ENCODE peak calls at places on chromosomes 2 and 18, in nine cellular contexts. O is uterus, M is aorta, U is IMR-90, W is spleen, T is A549, D is GM23248, A is body of pancreas, S is fibroblast of lung. N is an unnamed sample. For H3K4me1, the result is how much of the 10 kb centered on the place peaks cover.

GRCh38 chr2:8229546-8229986 is 452.3 kb upstream of the ID2 start:
- DNase-seq in U (peak), D (peak), S (peak), O (peak), M (peak), W (peak), A (peak), T (no peak), N (peak)

GRCh38 chr2:144629937-144630336 is 110.0 kb upstream of the ZEB2 start:
- DNase-seq in S (peak), A (no peak), W (no peak), M (no peak), O (no peak), T (no peak), U (peak), D (peak), N (no peak)

GRCh38 chr2:217058791-217059755 is 199.2 kb upstream of the TNP1 start:
- DNase-seq in T (no peak), D (peak), S (no peak), A (no peak), M (no peak), W (no peak), O (no peak), U (no peak), N (no peak)

GRCh38 chr2:46873632-46874068 is 42.0 kb downstream of the MCFD2 start:
- DNase-seq in D (peak), A (peak), O (peak), T (peak), W (no peak), M (peak), S (peak), U (peak), N (peak)

GRCh38 chr2:239193925-239194687 is 206.7 kb downstream of the HDAC4 start:
- DNase-seq in M (no peak), S (no peak), D (peak), U (no peak), W (no peak), A (peak), O (peak), T (no peak), N (no peak)

GRCh38 chr2:29039718-29040480 is 34.4 kb downstream of the PCARE start:
- DNase-seq in S (no peak), D (no peak), M (no peak), U (no peak), O (no peak), T (no peak), A (no peak), W (no peak), N (no peak)

GRCh38 chr2:143734507-143734906 is 605.3 kb downstream of the ARHGAP15 start:
- DNase-seq in T (no peak), W (no peak), U (no peak), S (no peak), D (no peak), M (no peak), O (no peak), A (no peak), N (no peak)

GRCh38 chr2:160251566-160251965 is 51.5 kb upstream of the ITGB6 start:
- DNase-seq in O (no peak), T (no peak), U (no peak), A (peak), S (no peak), D (no peak), W (no peak), M (no peak), N (no peak)

GRCh38 chr2:28319118-28320008 is 73.3 kb upstream of the FOSL2 start:
- DNase-seq in M (no peak), W (no peak), S (no peak), T (no peak), A (no peak), O (no peak), U (no peak), D (no peak), N (no peak)

GRCh38 chr2:217444932-217445331 is 557.9 kb downstream of the TNS1 start:
- DNase-seq in W (no peak), U (no peak), D (no peak), S (no peak), T (no peak), O (no peak), A (no peak), M (no peak), N (no peak)

GRCh38 chr18:28168725-28169124 is 8.2 kb downstream of the CDH2 start:
- DNase-seq in A (no peak), T (no peak), D (no peak), M (no peak), S (no peak), U (no peak), W (no peak), O (no peak), N (no peak)

GRCh38 chr18:77970814-77971213 is 721.2 kb downstream of the GALR1 start:
- DNase-seq in S (no peak), A (no peak), O (no peak), W (no peak), U (no peak), T (no peak), D (no peak), M (no peak), N (no peak)

GRCh38 chr2:234730066-234730640 is 221.7 kb upstream of the SH3BP4 start:
- DNase-seq in U (no peak), W (peak), S (no peak), D (no peak), A (no peak), T (no peak), M (no peak), O (no peak), N (no peak)

GRCh38 chr2:36399050-36399449 is 43.5 kb downstream of the CRIM1 start:
- DNase-seq in S (no peak), D (no peak), U (no peak), M (no peak), A (no peak), O (no peak), T (no peak), W (no peak), N (no peak)
- H3K4me1 ChIP-seq in S (under half), D (half or more), U (under half), M (under half), A (under half), O (under half), T (half or more), W (under half), N (under half)

GRCh38 chr18:70499218-70499691 is 210.4 kb downstream of the SOCS6 start:
- DNase-seq in O (no peak), M (no peak), D (no peak), S (no peak), U (no peak), A (no peak), W (no peak), T (no peak), N (no peak)
- H3K4me1 ChIP-seq in O (under half), M (under half), D (under half), S (under half), U (under half), A (under half), W (under half), T (under half), N (under half)

GRCh38 chr2:174607989-174608865 is 10.6 kb upstream of the WIPF1 start:
- DNase-seq in D (peak), O (no peak), U (no peak), T (no peak), S (no peak), W (no peak), M (no peak), A (no peak), N (no peak)

GRCh38 chr2:174607584-174607983 is 10.0 kb upstream of the WIPF1 start:
- DNase-seq in U (no peak), T (no peak), O (no peak), A (no peak), M (no peak), S (no peak), W (no peak), D (no peak), N (no peak)

GRCh38 chr2:174606336-174606735 is 8.7 kb upstream of the WIPF1 start:
- DNase-seq in M (no peak), D (peak), U (peak), A (no peak), O (peak), W (no peak), T (peak), S (peak), N (no peak)

GRCh38 chr2:174603280-174603679 is 5.7 kb upstream of the WIPF1 start:
- DNase-seq in A (peak), S (peak), T (no peak), U (peak), O (peak), W (peak), M (peak), D (peak), N (peak)

DNA sequence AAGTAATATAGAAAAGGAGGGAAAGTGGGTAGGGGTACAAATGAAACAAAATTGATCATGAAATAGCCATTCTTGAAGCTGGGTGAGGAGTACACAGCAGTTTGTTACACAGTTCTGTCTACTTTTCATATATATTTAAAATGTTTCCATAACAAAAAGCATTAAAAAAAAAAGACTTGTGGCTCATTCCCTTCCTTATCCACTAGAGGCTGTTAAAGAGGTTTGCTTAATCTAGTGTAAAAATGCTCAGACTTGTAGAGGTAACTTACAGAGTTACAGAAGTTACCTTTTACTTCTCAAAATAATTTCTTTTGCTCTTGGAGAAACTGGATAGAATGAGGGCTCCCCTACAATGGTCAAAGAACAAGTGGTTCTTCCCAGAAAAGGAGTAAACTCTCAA is 8.1 kb upstream of the WIPF1 start:
- DNase-seq in W (no peak), D (peak), T (peak), M (no peak), S (peak), A (no peak), O (no peak), U (peak), N (no peak)
- H3K4me1 ChIP-seq in W (half or more), D (under half), T (under half), M (under half), S (under half), A (under half), O (under half), U (under half), N (under half)

GRCh38 chr2:100662866-100663265 is 100.1 kb downstream of the PDCL3 start:
- DNase-seq in U (no peak), M (no peak), O (no peak), T (no peak), S (no peak), W (no peak), D (no peak), A (no peak), N (no peak)

GRCh38 chr2:100658017-100658416 is 95.2 kb downstream of the PDCL3 start:
- DNase-seq in U (no peak), S (no peak), A (no peak), O (no peak), W (no peak), T (no peak), M (no peak), D (no peak), N (no peak)

GRCh38 chr2:100664756-100665101 is 101.9 kb downstream of the PDCL3 start:
- DNase-seq in W (no peak), D (no peak), T (no peak), O (no peak), U (no peak), S (no peak), A (no peak), M (no peak), N (no peak)

GRCh38 chr2:100664021-100664755 is 101.4 kb downstream of the PDCL3 start:
- DNase-seq in T (no peak), A (no peak), S (no peak), W (no peak), D (no peak), O (no peak), U (no peak), M (no peak), N (no peak)

DNA sequence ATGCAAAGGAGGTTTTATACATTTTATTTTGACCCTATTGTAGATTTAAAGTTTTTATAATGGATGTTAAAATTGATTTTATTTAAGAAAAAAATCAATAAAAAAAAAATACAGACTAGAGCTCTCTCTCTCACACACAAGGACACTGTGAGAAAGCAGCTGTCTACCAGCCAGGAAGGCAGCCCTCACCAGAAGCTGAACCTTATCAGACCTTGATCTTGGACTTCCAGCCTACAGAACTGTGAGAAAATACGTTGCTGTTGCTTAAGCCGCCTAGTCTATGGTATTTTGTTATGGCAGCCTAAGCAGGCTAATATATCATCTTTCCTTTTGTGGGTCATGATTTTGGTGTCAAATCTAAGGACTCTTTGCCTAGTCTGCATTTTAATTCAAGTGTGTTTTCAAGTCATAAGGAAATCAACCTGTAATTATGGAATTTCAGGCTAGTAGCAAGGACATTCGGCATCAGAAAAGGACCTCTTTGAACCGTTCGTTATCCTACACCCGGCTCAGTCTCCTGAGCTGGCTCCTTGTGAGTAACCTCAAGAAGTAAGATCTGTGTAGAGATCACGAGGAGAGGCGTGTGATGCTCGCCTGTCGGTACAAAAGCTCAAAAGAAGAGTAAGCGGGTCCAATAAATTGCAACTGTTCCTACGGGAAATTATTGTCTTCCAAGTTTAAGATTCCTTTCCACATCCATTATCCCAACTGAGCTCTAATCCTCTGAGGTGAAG is 98.2 kb downstream of the PDCL3 start:
- DNase-seq in O (no peak), U (no peak), A (peak), T (no peak), W (no peak), M (no peak), S (no peak), D (no peak), N (no peak)
- H3K4me1 ChIP-seq in O (under half), U (under half), A (under half), T (under half), W (under half), M (under half), S (under half), D (under half), N (under half)

GRCh38 chr18:48609820-48610815 is 71.3 kb downstream of the CTIF start:
- DNase-seq in U (no peak), D (peak), O (no peak), M (peak), A (no peak), T (no peak), W (peak), S (no peak), N (no peak)

GRCh38 chr18:48611196-48611595 is 72.4 kb downstream of the CTIF start:
- DNase-seq in T (no peak), D (no peak), O (no peak), A (no peak), U (no peak), W (peak), M (peak), S (no peak), N (no peak)

GRCh38 chr18:48609114-48609513 is 70.3 kb downstream of the CTIF start:
- DNase-seq in T (no peak), A (no peak), O (no peak), M (no peak), S (no peak), D (no peak), U (no peak), W (peak), N (no peak)

GRCh38 chr18:48607049-48607984 is 68.5 kb downstream of the CTIF start:
- DNase-seq in O (peak), A (no peak), S (peak), D (peak), W (peak), U (peak), M (peak), T (no peak), N (no peak)

GRCh38 chr18:48608581-48608980 is 69.8 kb downstream of the CTIF start:
- DNase-seq in T (no peak), O (no peak), W (peak), A (no peak), M (no peak), U (no peak), S (no peak), D (no peak), N (no peak)
- H3K4me1 ChIP-seq in T (under half), O (under half), W (under half), A (under half), M (under half), U (under half), S (under half), D (under half), N (under half)

DNA sequence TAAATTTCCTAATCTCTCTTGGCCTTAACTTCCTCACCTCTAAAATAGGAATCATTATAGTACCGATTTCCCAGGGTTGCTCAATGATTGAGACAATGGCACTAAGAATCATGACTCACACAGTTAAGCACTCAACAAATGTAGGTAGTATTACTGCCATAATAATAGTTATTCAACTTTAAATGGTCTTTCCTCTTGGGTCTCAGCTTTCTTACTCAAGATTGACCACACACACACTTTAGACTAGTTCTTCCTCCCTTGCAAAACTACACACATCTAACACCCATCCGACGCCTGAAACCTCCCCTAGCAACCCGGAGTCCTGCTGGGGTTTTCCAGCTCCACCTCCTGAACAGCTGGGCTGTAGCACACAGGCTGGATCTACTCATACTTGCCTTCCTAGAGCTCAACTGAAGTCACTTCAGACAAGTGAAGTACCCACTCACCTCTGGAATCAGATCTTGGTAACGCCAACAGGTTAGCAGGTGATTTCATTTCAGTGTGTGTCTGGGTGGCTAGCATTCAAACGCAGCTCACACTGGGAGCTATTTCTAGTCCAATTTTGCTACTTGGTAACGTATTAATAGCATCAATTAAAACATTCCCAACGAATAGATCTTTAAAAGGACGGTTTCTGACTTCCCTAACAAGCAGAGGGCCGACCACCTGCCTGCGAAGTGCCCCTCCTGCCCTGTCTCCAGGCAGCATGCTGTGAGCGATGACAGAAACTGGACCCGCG is 1.2 kb downstream of the UXS1 start:
- DNase-seq in M (peak), S (peak), W (no peak), O (peak), T (peak), U (peak), D (peak), A (peak), N (no peak)
- H3K4me1 ChIP-seq in M (under half), S (under half), W (half or more), O (under half), T (under half), U (under half), D (under half), A (under half), N (under half)

N was measured in right atrium auricular region.